ENCODE peak calls at places on chromosomes 13 and 19, in six cellular contexts. D is heart right ventricle, F is brain microvascular endothelial cell, C is HFF-Myc, U is GM23248, E is lower leg skin. P is an unnamed sample.

GRCh38 chr13:73835138-73835721 is 299.0 kb downstream of the KLF12 start:
- DNase-seq in F (no peak), C (peak; percentile 21), E (no peak), U (peak; percentile 55), D (no peak), P (no peak)

GRCh38 chr13:110826861-110827672 is 87.8 kb downstream of the ANKRD10 start:
- DNase-seq in D (no peak), C (no peak), U (no peak), F (no peak), E (no peak), P (peak; percentile 57)

GRCh38 chr19:51158474-51159129 is 16.5 kb downstream of the SIGLEC7 start:
- DNase-seq in C (peak; percentile 2), U (peak; percentile 46), D (peak; percentile 55), E (peak; percentile 92), F (peak; percentile 11), P (no peak)

GRCh38 chr13:32897296-32897695 is 118.9 kb upstream of the KL start:
- DNase-seq in E (no peak), F (no peak), U (no peak), D (no peak), C (no peak), P (no peak)

GRCh38 chr19:17751103-17751911 is at the start of gene FCHO1:
- DNase-seq in U (no peak), D (peak; percentile 42), E (no peak), C (no peak), F (no peak), P (no peak)

GRCh38 chr19:54517483-54517882 is 14.9 kb downstream of the LAIR2 start:
- DNase-seq in F (peak; percentile 33), D (peak; percentile 46), C (peak; percentile 35), E (no peak), U (peak; percentile 55), P (peak; percentile 32)

GRCh38 chr19:7901337-7901736 is 2.3 kb upstream of the MAP2K7 start:
- DNase-seq in E (peak; percentile 86), C (no peak), D (no peak), U (no peak), F (no peak), P (no peak)

GRCh38 chr13:108302279-108302678 is 32.8 kb downstream of the TNFSF13B start:
- DNase-seq in E (no peak), U (no peak), F (no peak), C (no peak), D (no peak), P (no peak)

GRCh38 chr19:5147971-5148793 is 179.3 kb downstream of the KDM4B start:
- DNase-seq in C (no peak), D (peak; percentile 25), U (peak; percentile 95), F (peak; percentile 69), E (no peak), P (peak; percentile 47)

GRCh38 chr19:5126498-5127223 is 157.7 kb downstream of the KDM4B start:
- DNase-seq in D (no peak), C (no peak), E (no peak), U (no peak), F (no peak), P (no peak)

GRCh38 chr13:112889351-112890290 is 79.4 kb upstream of the MCF2L start:
- DNase-seq in C (no peak), F (no peak), U (no peak), E (no peak), D (no peak), P (no peak)

GRCh38 chr19:45117167-45117594 is 24.2 kb downstream of the PPP1R37 start:
- DNase-seq in F (no peak), E (no peak), C (no peak), D (no peak), U (peak; percentile 17), P (no peak)

GRCh38 chr13:24233351-24233901 is 72.9 kb downstream of the SPATA13 start:
- DNase-seq in D (no peak), E (no peak), F (peak; percentile 59), C (no peak), U (peak; percentile 63), P (no peak)

GRCh38 chr13:32228330-32229041 is 86.7 kb downstream of the ZAR1L start:
- DNase-seq in U (peak; percentile 59), E (no peak), F (peak; percentile 55), C (no peak), D (no peak), P (no peak)

GRCh38 chr13:78319101-78319627 is 284.2 kb downstream of the POU4F1 start:
- DNase-seq in U (no peak), C (no peak), F (no peak), D (no peak), E (no peak), P (no peak)

GRCh38 chr13:112079696-112080095 is 12.7 kb downstream of the SOX1 start:
- DNase-seq in E (no peak), D (no peak), F (peak; percentile 35), C (no peak), U (no peak), P (no peak)

GRCh38 chr13:31012285-31013024 is 80.0 kb downstream of the TEX26 start:
- DNase-seq in F (peak; percentile 33), D (no peak), C (no peak), E (peak; percentile 58), U (peak; percentile 60), P (no peak)

GRCh38 chr13:19818223-19818842 is 35.6 kb upstream of the PSPC1 start:
- DNase-seq in D (peak; percentile 32), C (no peak), E (peak; percentile 85), F (peak; percentile 8), U (peak; percentile 13), P (no peak)

GRCh38 chr13:41614671-41615519 is 157.5 kb downstream of the RGCC start:
- DNase-seq in C (no peak), F (no peak), D (no peak), U (peak; percentile 74), E (no peak), P (no peak)

GRCh38 chr19:37654118-37654517 is 1.1 kb downstream of the ZFP30 start:
- DNase-seq in F (no peak), U (no peak), D (no peak), C (no peak), E (no peak), P (no peak)

GRCh38 chr19:9971341-9971897 is 35.1 kb upstream of the OLFM2 start:
- DNase-seq in C (no peak), E (no peak), F (no peak), U (no peak), D (no peak), P (no peak)

GRCh38 chr13:23723463-23723862 is 153.3 kb downstream of the TNFRSF19 start:
- DNase-seq in C (no peak), F (no peak), D (no peak), U (peak; percentile 75), E (no peak), P (no peak)

GRCh38 chr13:93777504-93777903 is 550.9 kb downstream of the GPC6 start:
- DNase-seq in F (no peak), D (no peak), E (no peak), U (no peak), C (no peak), P (no peak)

GRCh38 chr13:93778548-93778947 is 551.9 kb downstream of the GPC6 start:
- DNase-seq in C (no peak), E (no peak), F (no peak), D (no peak), U (no peak), P (no peak)

GRCh38 chr13:93775027-93775426 is 548.4 kb downstream of the GPC6 start:
- DNase-seq in F (no peak), C (no peak), U (no peak), D (no peak), E (no peak), P (no peak)

GRCh38 chr13:93776936-93777335 is 550.3 kb downstream of the GPC6 start:
- DNase-seq in U (peak; percentile 49), E (no peak), D (no peak), F (peak; percentile 30), C (no peak), P (no peak)

DNA sequence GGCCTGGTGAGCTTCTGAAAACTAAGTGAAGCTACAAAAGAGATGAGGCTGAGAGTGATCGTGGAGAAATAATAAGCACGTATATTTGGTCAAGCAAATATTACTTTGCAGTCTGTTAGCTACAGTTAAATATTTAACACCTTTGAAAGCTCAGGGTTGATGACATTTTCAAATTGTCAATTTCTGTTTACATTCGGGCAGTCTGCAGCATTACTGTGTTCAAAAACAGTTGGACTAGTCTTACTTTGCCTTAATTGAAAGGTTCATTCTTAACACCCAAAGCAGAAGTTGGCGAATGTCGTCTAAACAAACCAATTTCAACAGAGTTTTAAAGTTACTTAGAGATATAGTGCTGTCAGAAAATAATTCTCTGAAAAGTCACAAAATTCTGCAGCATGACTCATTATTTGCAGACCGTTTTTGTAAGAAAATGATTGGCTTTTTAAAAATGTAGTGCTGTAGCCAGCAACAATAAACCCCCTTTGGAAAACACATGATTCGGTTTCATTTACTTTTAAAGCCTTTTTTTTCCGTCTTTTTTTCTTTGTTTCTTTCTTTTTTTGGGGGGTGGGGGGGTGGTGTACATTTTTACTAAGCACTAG is 549.0 kb downstream of the GPC6 start:
- DNase-seq in E (no peak), F (peak; percentile 50), C (no peak), D (no peak), U (peak; percentile 76), P (no peak)
- H3K4me3 ChIP-seq in E (no peak overlapping the region), F (no peak overlapping the region), C (no peak overlapping the region), D (no peak overlapping the region), U (peak overlapping the region; percentile 59), P (no peak overlapping the region)

GRCh38 chr19:41226874-41227390 is 7.9 kb downstream of the AXL start:
- DNase-seq in E (peak; percentile 57), D (no peak), U (no peak), C (no peak), F (no peak), P (peak; percentile 48)
- H3K4me3 ChIP-seq in E (no peak overlapping the region), D (peak overlapping the region; percentile 58), U (peak overlapping the region; percentile 56), C (peak overlapping the region; percentile 36), F (peak overlapping the region; percentile 31), P (peak overlapping the region; percentile 52)

DNA sequence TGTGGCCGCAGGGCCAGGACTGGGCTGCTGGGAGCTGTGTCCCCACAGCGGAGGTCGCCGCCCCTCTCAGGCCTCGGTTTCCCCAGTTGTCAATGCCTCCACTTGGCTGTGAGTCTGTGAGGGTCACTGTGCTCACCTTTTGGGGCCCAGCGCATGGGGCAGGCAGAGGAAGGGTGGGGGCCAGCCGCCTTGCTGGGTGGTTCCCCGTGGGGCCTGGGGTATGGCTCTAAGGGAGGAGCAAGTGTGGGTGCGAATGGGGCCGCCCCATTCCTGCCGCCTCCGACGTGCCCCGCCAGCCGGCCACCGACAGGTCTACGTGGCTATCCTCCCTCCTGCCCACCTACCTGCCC is 803 bp upstream of the FGF22 start:
- DNase-seq in U (no peak), F (no peak), E (no peak), C (no peak), D (no peak), P (no peak)
- H3K4me3 ChIP-seq in U (peak overlapping the region; percentile 68), F (no peak overlapping the region), E (no peak overlapping the region), C (no peak overlapping the region), D (peak overlapping the region; percentile 47), P (peak overlapping the region; percentile 63)

GRCh38 chr13:40492511-40492910 is 173.9 kb downstream of the FOXO1 start:
- DNase-seq in U (no peak), D (peak; percentile 68), C (no peak), F (no peak), E (peak; percentile 78), P (no peak)

GRCh38 chr13:40488869-40489391 is 177.5 kb downstream of the FOXO1 start:
- DNase-seq in C (no peak), D (no peak), U (no peak), F (no peak), E (peak; percentile 76), P (no peak)

GRCh38 chr13:40486518-40487163 is 179.8 kb downstream of the FOXO1 start:
- DNase-seq in C (no peak), F (no peak), E (peak; percentile 70), U (no peak), D (no peak), P (no peak)

GRCh38 chr13:40494513-40494912 is 171.9 kb downstream of the FOXO1 start:
- DNase-seq in F (no peak), C (no peak), D (no peak), U (no peak), E (no peak), P (no peak)

GRCh38 chr13:40490086-40490723 is 176.2 kb downstream of the FOXO1 start:
- DNase-seq in C (no peak), U (no peak), E (peak; percentile 73), F (no peak), D (no peak), P (no peak)
- H3K4me3 ChIP-seq in C (no peak overlapping the region), U (no peak overlapping the region), E (no peak overlapping the region), F (no peak overlapping the region), D (no peak overlapping the region), P (no peak overlapping the region)